ENCODE peak calls at places on chromosomes 11 and 22, in five cellular contexts. P is mucosa of descending colon, L is A549, F is fibroblast of the aortic adventitia, R is cardiac fibroblast. M is an unnamed sample.

GRCh38 chr11:60899021-60899936 is 7.1 kb downstream of the PRPF19 start:
- DNase-seq in P (no peak), L (peak), F (peak), R (peak), M (no peak)

GRCh38 chr11:69452589-69452988 is 28.9 kb upstream of the LINC01488 start:
- DNase-seq in P (no peak), L (no peak), F (no peak), R (no peak), M (no peak)

GRCh38 chr22:47205081-47205491 is 442.6 kb downstream of the TBC1D22A start:
- DNase-seq in P (no peak), L (no peak), F (no peak), R (no peak), M (no peak)

GRCh38 chr22:27317156-27317555 is 484.4 kb downstream of the MN1 start:
- DNase-seq in P (no peak), L (no peak), F (peak), R (peak), M (no peak)

GRCh38 chr11:106331163-106331562 is 253.7 kb downstream of the AASDHPPT start:
- DNase-seq in P (no peak), L (no peak), F (no peak), R (no peak), M (no peak)

GRCh38 chr11:120832609-120833221 is 191.2 kb upstream of the TBCEL start:
- DNase-seq in P (no peak), L (no peak), F (no peak), R (no peak), M (no peak)

GRCh38 chr22:47009304-47010101 is 247.1 kb downstream of the TBC1D22A start:
- DNase-seq in P (no peak), L (no peak), F (no peak), R (no peak), M (no peak)

GRCh38 chr11:57458410-57459111 is 1.8 kb upstream of the RTN4RL2 start:
- DNase-seq in P (peak), L (no peak), F (peak), R (peak), M (no peak)

GRCh38 chr11:47571012-47571729 is 5.8 kb downstream of the PTPMT1 start:
- DNase-seq in P (no peak), L (no peak), F (no peak), R (no peak), M (no peak)

GRCh38 chr22:20442485-20443284 is 5.1 kb upstream of the SCARF2 start:
- DNase-seq in P (no peak), L (no peak), F (no peak), R (no peak), M (no peak)

GRCh38 chr11:107018902-107019493 is 722 bp upstream of the GUCY1A2 start:
- DNase-seq in P (peak), L (peak), F (peak), R (peak), M (no peak)

GRCh38 chr11:102836290-102836875 is 7.0 kb downstream of the MMP3 start:
- DNase-seq in P (no peak), L (no peak), F (peak), R (peak), M (peak)

GRCh38 chr22:27594020-27594419 is 207.5 kb downstream of the MN1 start:
- DNase-seq in P (no peak), L (no peak), F (no peak), R (no peak), M (no peak)

GRCh38 chr11:132683602-132684001 is 848.7 kb downstream of the OPCML start:
- DNase-seq in P (no peak), L (no peak), F (no peak), R (no peak), M (no peak)

GRCh38 chr11:79094601-79095000 is 346.2 kb downstream of the TENM4 start:
- DNase-seq in P (no peak), L (no peak), F (no peak), R (no peak), M (no peak)

GRCh38 chr11:74675761-74676160 is 55.5 kb downstream of the CHRDL2 start:
- DNase-seq in P (no peak), L (no peak), F (no peak), R (no peak), M (no peak)

GRCh38 chr11:100691886-100692285 is 4.8 kb downstream of the ARHGAP42 start:
- DNase-seq in P (no peak), L (no peak), F (peak), R (no peak), M (no peak)

GRCh38 chr11:76153609-76153949 is 52.7 kb downstream of the WNT11 start:
- DNase-seq in P (peak), L (no peak), F (peak), R (no peak), M (peak)

GRCh38 chr11:134155946-134156865 is 67.6 kb downstream of the NCAPD3 start:
- DNase-seq in P (no peak), L (no peak), F (no peak), R (no peak), M (no peak)

GRCh38 chr11:46726206-46726862 is 7.3 kb downstream of the F2 start:
- DNase-seq in P (no peak), L (no peak), F (no peak), R (no peak), M (no peak)

GRCh38 chr11:1198766-1199688 is 23.8 kb upstream of the MUC5B start:
- DNase-seq in P (peak), L (no peak), F (no peak), R (no peak), M (no peak)

GRCh38 chr11:119684361-119685072 is 44.5 kb downstream of the NECTIN1 start:
- DNase-seq in P (no peak), L (peak), F (peak), R (peak), M (no peak)

GRCh38 chr11:133038850-133039249 is 493.5 kb downstream of the OPCML start:
- DNase-seq in P (no peak), L (no peak), F (no peak), R (no peak), M (no peak)

GRCh38 chr22:45460288-45461109 is 42.2 kb upstream of the FBLN1 start:
- DNase-seq in P (peak), L (no peak), F (peak), R (peak), M (peak)

GRCh38 chr22:27980424-27981148 is 61.5 kb upstream of the PITPNB start:
- DNase-seq in P (no peak), L (no peak), F (no peak), R (no peak), M (no peak)

GRCh38 chr11:66087148-66087908 is 17.3 kb downstream of the PACS1 start:
- DNase-seq in P (no peak), L (no peak), F (no peak), R (no peak), M (no peak)

GRCh38 chr11:72685560-72686480 is 11.6 kb upstream of the PDE2A start:
- DNase-seq in P (no peak), L (no peak), F (peak), R (no peak), M (peak)

GRCh38 chr22:43152355-43153071 is 1.2 kb downstream of the TSPO start:
- DNase-seq in P (peak), L (no peak), F (peak), R (peak), M (no peak)
- H3K4me3 ChIP-seq in P (peak), L (peak), F (peak), R (peak), M (peak)

DNA sequence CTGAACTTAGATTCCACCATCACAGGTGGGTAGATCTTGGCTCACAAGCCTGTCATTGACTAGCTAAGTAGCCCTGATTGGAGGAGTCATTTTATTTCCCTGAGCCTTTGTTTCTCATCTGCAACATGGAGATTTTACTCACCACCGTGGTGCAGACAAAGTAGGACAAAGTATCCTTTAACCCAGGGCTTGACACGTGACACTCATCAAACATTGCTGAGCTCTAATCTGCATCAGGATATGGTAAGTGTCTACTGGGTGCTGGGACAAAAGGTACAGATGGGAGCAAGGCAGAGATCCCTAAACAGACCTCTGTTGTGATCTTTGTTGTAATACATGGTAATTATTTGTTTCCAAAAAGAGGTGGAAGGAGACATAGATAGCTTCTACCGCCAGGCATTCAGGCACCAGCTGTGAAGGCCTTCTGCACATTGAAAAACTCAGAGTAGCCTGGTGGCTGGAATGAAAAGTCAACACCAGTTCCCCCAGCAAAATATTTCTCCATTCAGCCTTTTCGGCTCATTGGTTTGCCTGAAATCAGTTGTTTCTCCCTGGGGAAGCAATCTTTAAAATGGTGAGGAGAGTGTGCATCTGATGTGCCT is 18.3 kb upstream of the MICAL2 start:
- DNase-seq in P (no peak), L (no peak), F (no peak), R (no peak), M (no peak)
- TF ChIP-seq CTCF in P (no peak), L (no peak), F (no peak), R (no peak), M (peak)

GRCh38 chr11:12678092-12678491 is 3.9 kb downstream of the TEAD1 start:
- DNase-seq in P (no peak), L (no peak), F (peak), R (no peak), M (no peak)
- H3K4me3 ChIP-seq in P (no peak), L (peak), F (peak), R (peak), M (peak)

DNA sequence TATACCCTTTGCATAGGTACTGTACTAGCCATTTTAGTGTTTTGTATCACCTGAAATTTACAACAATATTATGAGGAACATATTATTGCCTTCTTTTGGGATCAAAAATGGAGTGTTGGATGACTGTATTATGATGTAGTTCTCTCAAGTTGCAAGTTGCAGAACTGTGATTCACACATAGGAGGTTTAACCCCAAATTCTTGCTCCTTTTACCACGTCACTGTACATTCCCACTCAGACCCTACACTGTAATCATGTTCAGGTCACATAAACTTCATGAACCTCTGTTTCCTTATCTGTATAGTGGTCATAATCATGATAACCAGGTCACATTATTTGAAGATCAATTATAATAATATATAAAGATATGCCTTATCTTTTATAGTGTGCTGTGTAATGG is 925.1 kb upstream of the TENM4 start:
- DNase-seq in P (no peak), L (no peak), F (no peak), R (no peak), M (no peak)
- TF ChIP-seq CTCF in P (no peak), L (no peak), F (no peak), R (no peak), M (no peak)

DNA sequence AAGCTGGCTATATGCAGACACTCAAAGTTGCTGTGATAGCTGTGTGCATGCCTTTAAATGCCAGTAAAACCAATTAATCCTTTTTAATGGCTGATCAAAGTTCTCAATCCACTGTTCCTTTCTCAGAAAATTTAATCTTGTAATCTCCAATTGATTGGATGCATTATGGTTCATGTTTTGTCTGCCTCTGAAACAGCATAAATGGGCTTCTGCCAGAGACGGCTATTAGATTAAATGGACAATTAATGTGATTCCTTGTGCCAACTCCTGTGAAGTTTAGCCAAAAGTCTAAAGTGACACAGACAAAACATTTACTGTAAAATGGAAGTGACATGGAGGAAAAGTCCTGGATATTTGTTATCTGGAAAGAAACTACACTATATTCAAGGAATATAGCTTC is 952.5 kb upstream of the FAT3 start:
- DNase-seq in P (no peak), L (no peak), F (no peak), R (no peak), M (no peak)
- H3K4me3 ChIP-seq in P (no peak), L (no peak), F (no peak), R (no peak), M (no peak)

DNA sequence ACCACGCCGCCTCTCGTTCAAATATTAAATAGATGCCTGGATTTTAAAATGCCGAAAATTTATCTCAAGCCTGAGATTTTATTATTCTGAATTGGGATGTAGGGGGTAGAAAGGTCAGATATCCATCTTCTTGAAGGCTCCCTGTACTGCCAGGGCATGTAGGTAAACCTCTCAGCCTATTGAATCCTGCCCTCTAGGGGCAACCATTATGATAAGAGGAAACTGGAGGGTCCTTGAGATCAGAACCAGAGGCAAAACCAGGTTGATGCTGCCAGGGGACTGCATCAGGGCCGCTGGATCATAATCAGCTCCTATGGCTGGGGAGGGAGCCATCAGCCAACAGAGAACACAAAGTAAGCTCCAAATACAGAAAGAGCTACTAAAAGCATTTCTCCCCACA is 92.4 kb downstream of the KCNC1 start:
- DNase-seq in P (no peak), L (peak), F (no peak), R (no peak), M (no peak)
- TF ChIP-seq CTCF in P (no peak), L (peak), F (no peak), R (peak), M (peak)

DNA sequence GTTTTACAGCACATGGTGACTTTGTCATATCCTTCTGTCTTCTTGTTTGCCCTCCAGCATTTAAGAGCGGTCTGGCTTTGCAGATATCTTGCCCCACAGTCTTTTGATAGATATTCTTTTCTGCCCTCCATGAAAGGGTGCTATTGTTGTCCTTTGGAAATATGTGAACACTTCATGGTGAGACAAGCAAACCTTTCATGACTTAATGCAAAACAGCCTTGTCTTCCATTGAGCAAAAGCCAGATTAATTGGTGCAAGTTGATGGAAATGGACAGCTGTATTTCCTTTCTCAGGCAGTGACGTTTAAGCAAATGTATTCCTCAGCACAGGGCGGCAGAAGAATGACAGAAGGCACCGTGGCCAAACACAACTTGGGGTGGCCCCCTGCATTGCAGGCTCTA is 4.4 kb downstream of the DCPS start:
- DNase-seq in P (no peak), L (no peak), F (no peak), R (no peak), M (no peak)
- H3K4me3 ChIP-seq in P (no peak), L (no peak), F (no peak), R (no peak), M (no peak)

GRCh38 chr22:33819743-33820142 is 100.5 kb downstream of the LARGE1 start:
- DNase-seq in P (no peak), L (no peak), F (no peak), R (no peak), M (no peak)
- TF ChIP-seq CTCF in P (no peak), L (no peak), F (no peak), R (no peak), M (no peak)

M was measured in AG09309.